ENCODE peak calls at places on chromosomes 7 and 10, in four cellular contexts. I, N, L and H are unnamed samples.
A peak's percentile ranks its signal among the peaks of the same experiment; 100 is the strongest.

GRCh38 chr10:70940834-70941568 is 52.6 kb upstream of the PCBD1 start:
- DNase-seq in I (no peak), N (no peak), L (no peak), H (no peak)

GRCh38 chr10:593901-594457 is 95.5 kb downstream of the DIP2C start:
- DNase-seq in I (no peak), N (no peak), L (peak; percentile 72), H (no peak)

GRCh38 chr10:65194131-65194530 is 1672.9 kb downstream of the REEP3 start:
- DNase-seq in I (no peak), N (no peak), L (no peak), H (no peak)

GRCh38 chr7:74502216-74502891 is 48.6 kb downstream of the GTF2IRD1 start:
- DNase-seq in I (no peak), N (no peak), L (peak; percentile 91), H (no peak)

GRCh38 chr10:76428541-76429330 is 997.3 kb downstream of the LRMDA start:
- DNase-seq in I (no peak), N (peak; percentile 18), L (no peak), H (no peak)

GRCh38 chr7:106365252-106366005 is 80.6 kb upstream of the NAMPT start:
- DNase-seq in I (peak; percentile 79), N (no peak), L (no peak), H (no peak)

GRCh38 chr7:115679976-115680375 is 350.6 kb downstream of the TFEC start:
- DNase-seq in I (no peak), N (peak; percentile 82), L (no peak), H (no peak)

GRCh38 chr7:9181356-9181755 is 747.9 kb downstream of the NXPH1 start:
- DNase-seq in I (no peak), N (no peak), L (no peak), H (no peak)

GRCh38 chr10:21134645-21135395 is 237.7 kb upstream of the NEBL start:
- DNase-seq in I (no peak), N (no peak), L (no peak), H (no peak)

GRCh38 chr7:155459133-155459866 is 1.4 kb downstream of the EN2 start:
- DNase-seq in I (peak; percentile 54), N (peak; percentile 66), L (no peak), H (no peak)

GRCh38 chr7:42869131-42870020 is 42.5 kb downstream of the C7orf25 start:
- DNase-seq in I (no peak), N (no peak), L (no peak), H (no peak)

GRCh38 chr10:129534826-129535225 is 67.8 kb downstream of the MGMT start:
- DNase-seq in I (no peak), N (no peak), L (no peak), H (no peak)

GRCh38 chr7:151550601-151551286 is 31.0 kb upstream of the RHEB start:
- DNase-seq in I (no peak), N (no peak), L (no peak), H (no peak)

GRCh38 chr10:100009283-100009792 is 409 bp downstream of the DNMBP start:
- DNase-seq in I (peak; percentile 95), N (no peak), L (peak; percentile 80), H (no peak)

GRCh38 chr10:131271195-131271880 is 40.2 kb downstream of the TCERG1L start:
- DNase-seq in I (peak; percentile 60), N (no peak), L (no peak), H (no peak)

GRCh38 chr7:3164363-3164762 is 120.7 kb upstream of the CARD11 start:
- DNase-seq in I (no peak), N (no peak), L (no peak), H (no peak)

GRCh38 chr10:25048463-25048862 is 32.1 kb downstream of the THNSL1 start:
- DNase-seq in I (no peak), N (no peak), L (no peak), H (no peak)

GRCh38 chr7:155578016-155578415 is 31.7 kb upstream of the CNPY1 start:
- DNase-seq in I (peak; percentile 50), N (no peak), L (no peak), H (no peak)

GRCh38 chr7:151796091-151796870 is 80.6 kb downstream of the PRKAG2 start:
- DNase-seq in I (peak; percentile 65), N (no peak), L (peak; percentile 80), H (no peak)

GRCh38 chr7:79298145-79298760 is 155.2 kb downstream of the MAGI2 start:
- DNase-seq in I (no peak), N (peak; percentile 69), L (no peak), H (peak; percentile 0)

GRCh38 chr10:49034925-49035324 is 80.4 kb downstream of the VSTM4 start:
- DNase-seq in I (no peak), N (no peak), L (no peak), H (no peak)

GRCh38 chr7:16754869-16755317 is 1.3 kb downstream of the TSPAN13 start:
- DNase-seq in I (no peak), N (no peak), L (no peak), H (no peak)

GRCh38 chr10:44853148-44853734 is 57.9 kb upstream of the TMEM72 start:
- DNase-seq in I (no peak), N (no peak), L (no peak), H (no peak)

GRCh38 chr7:117124585-117125220 is 171.4 kb downstream of the ST7 start:
- DNase-seq in I (no peak), N (no peak), L (peak; percentile 82), H (no peak)

GRCh38 chr7:34656036-34656435 is 2.0 kb upstream of the NPSR1 start:
- DNase-seq in I (no peak), N (no peak), L (no peak), H (no peak)

GRCh38 chr10:123603130-123603529 is 63.0 kb upstream of the GPR26 start:
- DNase-seq in I (no peak), N (no peak), L (no peak), H (no peak)

GRCh38 chr7:91247497-91247896 is 16.7 kb upstream of the FZD1 start:
- DNase-seq in I (no peak), N (peak; percentile 21), L (no peak), H (no peak)

GRCh38 chr7:32318300-32319018 is 171.7 kb downstream of the LSM5 start:
- DNase-seq in I (peak; percentile 76), N (peak; percentile 17), L (no peak), H (no peak)

GRCh38 chr10:110500515-110500905 is 2.8 kb downstream of the DUSP5 start:
- DNase-seq in I (no peak), N (no peak), L (no peak), H (no peak)

GRCh38 chr10:110499796-110500514 is 2.2 kb downstream of the DUSP5 start:
- DNase-seq in I (no peak), N (no peak), L (no peak), H (no peak)

GRCh38 chr10:110502851-110503301 is 5.2 kb downstream of the DUSP5 start:
- DNase-seq in I (no peak), N (no peak), L (peak; percentile 91), H (peak; percentile 43)

GRCh38 chr10:110502072-110502845 is 4.6 kb downstream of the DUSP5 start:
- DNase-seq in I (no peak), N (no peak), L (no peak), H (no peak)

DNA sequence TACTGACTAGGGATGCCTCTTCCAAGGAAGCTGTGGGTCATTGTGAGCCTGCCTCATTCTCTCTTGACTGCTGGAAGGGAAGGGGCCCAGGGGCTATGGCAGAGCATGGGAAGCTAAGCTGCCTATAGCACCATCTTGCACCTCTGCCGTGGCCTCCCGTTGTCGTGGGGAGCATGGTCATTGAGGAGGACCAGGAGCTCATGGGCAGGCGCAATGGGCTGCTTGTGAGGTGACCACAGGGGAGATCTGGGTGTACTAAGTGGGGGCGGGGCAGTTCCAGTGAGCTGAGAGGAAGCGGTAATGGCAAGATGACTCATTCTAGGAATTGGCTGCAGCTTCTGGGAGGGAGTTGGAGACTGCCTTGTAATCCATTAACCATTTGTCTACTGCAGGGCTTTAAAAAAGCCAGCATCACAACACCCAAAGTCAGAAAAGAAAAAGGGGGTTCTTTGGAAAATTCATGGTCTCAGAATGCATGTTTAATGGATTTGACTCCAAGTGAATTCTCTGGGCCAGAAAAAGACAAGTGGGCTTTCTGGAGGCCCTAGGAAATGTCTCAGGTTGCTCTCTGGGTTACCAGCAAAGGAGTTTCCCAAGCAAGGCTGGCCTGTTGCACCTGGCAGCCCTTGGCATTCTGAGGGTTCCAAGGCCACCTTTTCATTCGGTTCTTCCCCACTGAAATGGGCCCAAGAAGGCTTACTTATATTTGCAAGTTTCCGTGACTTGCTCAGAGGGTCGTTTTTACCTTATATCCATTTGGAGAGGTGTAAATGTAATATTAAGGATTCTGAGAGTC is 3.6 kb downstream of the DUSP5 start:
- DNase-seq in I (peak; percentile 85), N (peak; percentile 79), L (peak; percentile 96), H (no peak)
- TF ChIP-seq POLR2AphosphoS5 in I (peak; percentile 68), N (no peak), L (peak; percentile 65), H (peak; percentile 87)

GRCh38 chr7:128840326-128841170 is 10.3 kb downstream of the FLNC start:
- DNase-seq in I (no peak), N (no peak), L (no peak), H (no peak)
- TF ChIP-seq POLR2AphosphoS5 in I (no peak), N (no peak), L (no peak), H (no peak)

GRCh38 chr7:131211500-131211899 is 116.2 kb upstream of the MKLN1 start:
- DNase-seq in I (no peak), N (no peak), L (no peak), H (no peak)
- TF ChIP-seq POLR2AphosphoS5 in I (no peak), N (no peak), L (peak; percentile 60), H (no peak)

GRCh38 chr7:26189000-26189539 is 11.5 kb downstream of the HNRNPA2B1 start:
- DNase-seq in I (no peak), N (no peak), L (no peak), H (no peak)

GRCh38 chr7:26186364-26187311 is 13.9 kb downstream of the HNRNPA2B1 start:
- DNase-seq in I (no peak), N (no peak), L (no peak), H (no peak)

GRCh38 chr7:26188291-26188999 is 12.1 kb downstream of the HNRNPA2B1 start:
- DNase-seq in I (no peak), N (peak; percentile 53), L (no peak), H (no peak)

GRCh38 chr7:26189697-26190096 is 10.8 kb downstream of the HNRNPA2B1 start:
- DNase-seq in I (no peak), N (no peak), L (no peak), H (no peak)

GRCh38 chr7:26187380-26188290 is 12.9 kb downstream of the HNRNPA2B1 start:
- DNase-seq in I (no peak), N (peak; percentile 66), L (no peak), H (no peak)
- TF ChIP-seq POLR2AphosphoS5 in I (no peak), N (peak; percentile 68), L (no peak), H (peak; percentile 95)

DNA sequence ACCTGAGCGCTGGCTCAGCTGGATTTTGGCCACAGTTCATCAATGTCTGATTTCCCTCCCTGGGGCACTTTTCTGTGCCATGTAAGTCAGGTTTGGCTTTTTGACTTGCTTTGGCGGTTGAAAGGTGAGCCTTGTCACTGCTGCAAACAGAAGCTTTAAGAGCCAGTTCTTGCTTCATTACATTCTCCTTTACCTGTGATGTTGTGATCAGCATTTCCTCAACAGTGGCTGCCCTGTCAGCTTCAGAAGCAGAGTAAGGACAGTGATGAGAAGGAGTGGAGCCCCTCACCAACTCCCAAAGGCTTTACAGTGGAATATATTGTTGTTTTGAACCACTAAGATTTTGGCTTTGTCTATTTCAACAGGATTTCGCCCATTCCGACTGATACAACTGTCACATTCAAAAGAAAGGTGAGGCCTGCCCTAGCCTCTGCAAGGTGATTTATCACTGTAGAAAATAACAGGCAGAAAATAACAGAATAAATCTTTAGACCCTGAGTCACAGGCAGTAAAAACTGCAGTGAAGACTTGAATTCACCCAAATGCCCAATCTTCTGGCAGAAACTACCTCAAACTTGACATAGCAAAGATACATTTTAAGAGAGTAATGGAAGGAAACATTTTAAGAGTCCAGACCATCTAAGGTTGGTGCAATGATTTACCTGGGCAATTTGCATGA is 13.3 kb upstream of the DKK1 start:
- DNase-seq in I (no peak), N (no peak), L (no peak), H (no peak)
- TF ChIP-seq POLR2AphosphoS5 in I (no peak), N (no peak), L (no peak), H (no peak)